ENCODE peak calls at places on chromosomes 5 and 9, in nine cellular contexts. A is AG09309; S is spleen; Y is RPMI8226; R is astrocyte of the hippocampus; F is CD8-positive, alpha-beta memory T cell; L is fibroblast of lung; C is GM23248; M is cerebellar cortex. D is an unnamed sample.

GRCh38 chr5:154811653-154812465 is 38.5 kb downstream of the FAXDC2 start:
- DNase-seq in A (peak; percentile 24), S (peak; percentile 86), Y (peak; percentile 48), R (peak; percentile 83), F (peak; percentile 44), L (peak; percentile 52), C (peak; percentile 73), M (peak; percentile 63), D (peak; percentile 76)

GRCh38 chr5:68129364-68129763 is 86.2 kb upstream of the PIK3R1 start:
- DNase-seq in A (no peak), S (no peak), Y (no peak), R (no peak), F (no peak), L (no peak), C (no peak), M (no peak), D (no peak)

GRCh38 chr9:105138306-105138801 is 106.1 kb upstream of the SLC44A1 start:
- DNase-seq in A (no peak), S (no peak), Y (peak; percentile 26), R (peak; percentile 33), F (no peak), L (peak; percentile 11), C (no peak), M (no peak), D (no peak)

GRCh38 chr9:90044710-90045151 is 439.9 kb downstream of the GADD45G start:
- DNase-seq in A (no peak), S (no peak), Y (no peak), R (peak; percentile 48), F (no peak), L (peak; percentile 40), C (peak; percentile 47), M (peak; percentile 24), D (no peak)

GRCh38 chr9:89911721-89912604 is 307.2 kb downstream of the GADD45G start:
- DNase-seq in A (no peak), S (no peak), Y (no peak), R (no peak), F (no peak), L (peak; percentile 47), C (peak; percentile 34), M (no peak), D (no peak)

GRCh38 chr9:109483771-109484442 is 14.2 kb downstream of the PTPN3 start:
- DNase-seq in A (no peak), S (no peak), Y (no peak), R (no peak), F (no peak), L (no peak), C (no peak), M (no peak), D (no peak)

GRCh38 chr9:124347206-124347967 is 67.9 kb downstream of the PSMB7 start:
- DNase-seq in A (no peak), S (peak; percentile 53), Y (no peak), R (no peak), F (no peak), L (no peak), C (no peak), M (no peak), D (no peak)

GRCh38 chr5:138647261-138647788 is 72.1 kb upstream of the HSPA9 start:
- DNase-seq in A (no peak), S (no peak), Y (no peak), R (no peak), F (no peak), L (peak; percentile 53), C (peak; percentile 39), M (no peak), D (no peak)

GRCh38 chr5:10353241-10354047 is at the start of gene MARCHF6:
- DNase-seq in A (peak; percentile 32), S (peak; percentile 98), Y (peak; percentile 96), R (peak; percentile 97), F (peak; percentile 94), L (peak; percentile 90), C (peak; percentile 97), M (peak; percentile 93), D (peak; percentile 96)

GRCh38 chr9:136079916-136080246 is 15.2 kb downstream of the NACC2 start:
- DNase-seq in A (no peak), S (peak; percentile 70), Y (peak; percentile 45), R (no peak), F (no peak), L (no peak), C (no peak), M (no peak), D (no peak)

GRCh38 chr9:88387035-88387732 is 1.1 kb upstream of the SPIN1 start:
- DNase-seq in A (no peak), S (peak; percentile 84), Y (peak; percentile 60), R (no peak), F (no peak), L (peak; percentile 65), C (peak; percentile 71), M (peak; percentile 69), D (peak; percentile 69)

GRCh38 chr9:100714372-100715099 is 136.7 kb downstream of the CAVIN4 start:
- DNase-seq in A (peak; percentile 13), S (no peak), Y (peak; percentile 49), R (peak; percentile 86), F (no peak), L (peak; percentile 21), C (peak; percentile 70), M (peak; percentile 47), D (no peak)

GRCh38 chr9:31799953-31800609 is 584.4 kb upstream of the ACO1 start:
- DNase-seq in A (no peak), S (no peak), Y (no peak), R (peak; percentile 60), F (no peak), L (peak; percentile 18), C (peak; percentile 10), M (peak; percentile 3), D (no peak)

GRCh38 chr5:88734191-88734640 is 148.8 kb downstream of the MEF2C start:
- DNase-seq in A (no peak), S (no peak), Y (peak; percentile 79), R (peak; percentile 16), F (no peak), L (no peak), C (no peak), M (no peak), D (no peak)

GRCh38 chr9:87824216-87824875 is 58.3 kb upstream of the SPATA31E1 start:
- DNase-seq in A (no peak), S (no peak), Y (no peak), R (no peak), F (no peak), L (no peak), C (no peak), M (no peak), D (no peak)

GRCh38 chr5:115432691-115433090 is 111.9 kb downstream of the FEM1C start:
- DNase-seq in A (no peak), S (no peak), Y (no peak), R (peak; percentile 36), F (no peak), L (peak; percentile 76), C (no peak), M (no peak), D (no peak)

GRCh38 chr5:15596936-15597335 is 97.0 kb downstream of the FBXL7 start:
- DNase-seq in A (no peak), S (no peak), Y (no peak), R (no peak), F (no peak), L (no peak), C (no peak), M (no peak), D (no peak)

GRCh38 chr5:140292212-140293040 is 10.5 kb downstream of the PFDN1 start:
- DNase-seq in A (no peak), S (no peak), Y (no peak), R (no peak), F (no peak), L (peak; percentile 57), C (no peak), M (no peak), D (no peak)

GRCh38 chr5:139410886-139411835 is 7.3 kb upstream of the SPATA24 start:
- DNase-seq in A (no peak), S (no peak), Y (no peak), R (no peak), F (no peak), L (no peak), C (peak; percentile 84), M (no peak), D (no peak)

GRCh38 chr9:33265211-33265885 is 499 bp downstream of the CHMP5 start:
- DNase-seq in A (no peak), S (peak; percentile 83), Y (no peak), R (peak; percentile 10), F (no peak), L (peak; percentile 2), C (peak; percentile 51), M (no peak), D (no peak)

GRCh38 chr5:175922192-175922885 is 45.8 kb downstream of the THOC3 start:
- DNase-seq in A (peak; percentile 96), S (no peak), Y (no peak), R (peak; percentile 85), F (no peak), L (peak; percentile 96), C (peak; percentile 90), M (no peak), D (no peak)

GRCh38 chr9:29393064-29393463 is 1819.8 kb upstream of the C9orf72 start:
- DNase-seq in A (no peak), S (no peak), Y (no peak), R (no peak), F (no peak), L (peak; percentile 3), C (no peak), M (no peak), D (no peak)